ENCODE peak calls at places on chromosomes 13 and 19, in seven cellular contexts. Z, H, K, Y, X, W and S are unnamed samples.
A peak's percentile ranks its signal among the peaks of the same experiment; 100 is the strongest.

GRCh38 chr19:31214086-31214485 is 135.2 kb downstream of the TSHZ3 start:
- DNase-seq in Y (peak; percentile 100), W (peak; percentile 76), H (no peak), Z (no peak), X (peak; percentile 27), K (peak; percentile 80), S (peak; percentile 74)

GRCh38 chr13:45827318-45827717 is 24.2 kb downstream of the SIAH3 start:
- DNase-seq in Y (no peak), K (no peak), X (no peak), Z (no peak), H (no peak), W (no peak), S (no peak)

GRCh38 chr13:42832341-42833153 is 51.2 kb downstream of the FAM216B start:
- DNase-seq in X (no peak), Y (peak; percentile 94), Z (no peak), W (no peak), K (no peak), H (no peak), S (no peak)

GRCh38 chr19:4745986-4746385 is 22.3 kb upstream of the DPP9 start:
- DNase-seq in Z (no peak), K (no peak), W (no peak), Y (no peak), H (no peak), X (no peak), S (no peak)

GRCh38 chr19:29483641-29483920 is 42.2 kb upstream of the VSTM2B start:
- DNase-seq in X (no peak), Y (no peak), Z (no peak), K (no peak), H (no peak), W (peak; percentile 30), S (no peak)

GRCh38 chr13:31409678-31410356 is 210.0 kb downstream of the B3GLCT start:
- DNase-seq in H (no peak), K (no peak), W (no peak), Z (no peak), Y (no peak), X (no peak), S (no peak)

GRCh38 chr19:46821512-46822359 is 28.9 kb downstream of the AP2S1 start:
- DNase-seq in W (no peak), X (no peak), Y (no peak), K (no peak), H (peak; percentile 68), Z (no peak), S (no peak)

GRCh38 chr19:3945838-3946237 is 13.0 kb downstream of the NMRK2 start:
- DNase-seq in Y (peak; percentile 29), H (no peak), K (no peak), Z (no peak), X (no peak), W (no peak), S (no peak)

GRCh38 chr13:102294407-102295018 is 107.3 kb downstream of the FGF14 start:
- DNase-seq in H (no peak), Z (no peak), X (no peak), K (no peak), Y (no peak), W (no peak), S (no peak)

GRCh38 chr19:19597809-19598306 is 20.6 kb downstream of the PBX4 start:
- DNase-seq in W (no peak), K (no peak), Z (no peak), H (no peak), Y (no peak), X (no peak), S (no peak)

GRCh38 chr19:14412436-14413071 is 6.6 kb downstream of the DDX39A start:
- DNase-seq in K (no peak), Z (no peak), W (no peak), X (no peak), H (peak; percentile 84), Y (no peak), S (no peak)

GRCh38 chr13:83211301-83211700 is 671.0 kb downstream of the SLITRK1 start:
- DNase-seq in Z (no peak), K (no peak), W (no peak), X (no peak), Y (peak; percentile 70), H (no peak), S (no peak)

GRCh38 chr19:46634656-46635218 is 1.3 kb downstream of the GNG8 start:
- DNase-seq in H (peak; percentile 74), Z (no peak), W (no peak), X (no peak), K (no peak), Y (no peak), S (no peak)

GRCh38 chr13:105848494-105848893 is 687.0 kb downstream of the EFNB2 start:
- DNase-seq in Y (no peak), Z (no peak), H (no peak), K (no peak), X (no peak), W (no peak), S (no peak)

GRCh38 chr19:50912727-50913716 is 1.8 kb upstream of the KLK4 start:
- DNase-seq in K (no peak), H (no peak), Z (no peak), Y (no peak), W (no peak), X (no peak), S (no peak)

GRCh38 chr13:94058821-94059360 is 420.6 kb downstream of the DCT start:
- DNase-seq in K (no peak), W (no peak), Z (no peak), X (no peak), H (no peak), Y (no peak), S (no peak)

GRCh38 chr13:60220072-60220471 is 56.3 kb upstream of the DIAPH3 start:
- DNase-seq in W (no peak), K (no peak), X (no peak), Z (no peak), Y (no peak), H (no peak), S (no peak)

GRCh38 chr13:113875429-113875815 is 11.5 kb upstream of the GAS6 start:
- DNase-seq in K (no peak), Z (no peak), X (no peak), W (no peak), Y (no peak), H (no peak), S (no peak)

GRCh38 chr19:39568604-39569003 is 28.6 kb upstream of the EID2 start:
- DNase-seq in H (no peak), Z (no peak), W (no peak), K (peak; percentile 27), Y (no peak), X (no peak), S (no peak)

GRCh38 chr13:87274209-87274819 is 396.9 kb upstream of the SLITRK5 start:
- DNase-seq in H (no peak), Y (peak; percentile 47), Z (peak; percentile 0), W (no peak), K (no peak), X (no peak), S (no peak)

GRCh38 chr13:113886561-113887112 is 22.8 kb upstream of the GAS6 start:
- DNase-seq in X (no peak), W (no peak), Z (no peak), H (no peak), Y (no peak), K (no peak), S (no peak)

GRCh38 chr19:10952809-10953208 is 8.0 kb upstream of the SMARCA4 start:
- DNase-seq in H (no peak), W (no peak), X (no peak), K (no peak), Z (no peak), Y (no peak), S (no peak)
- TF ChIP-seq POLR2A in H (no peak), W (no peak), X (no peak), K (no peak), Z (no peak), Y (no peak), S (no peak)

DNA sequence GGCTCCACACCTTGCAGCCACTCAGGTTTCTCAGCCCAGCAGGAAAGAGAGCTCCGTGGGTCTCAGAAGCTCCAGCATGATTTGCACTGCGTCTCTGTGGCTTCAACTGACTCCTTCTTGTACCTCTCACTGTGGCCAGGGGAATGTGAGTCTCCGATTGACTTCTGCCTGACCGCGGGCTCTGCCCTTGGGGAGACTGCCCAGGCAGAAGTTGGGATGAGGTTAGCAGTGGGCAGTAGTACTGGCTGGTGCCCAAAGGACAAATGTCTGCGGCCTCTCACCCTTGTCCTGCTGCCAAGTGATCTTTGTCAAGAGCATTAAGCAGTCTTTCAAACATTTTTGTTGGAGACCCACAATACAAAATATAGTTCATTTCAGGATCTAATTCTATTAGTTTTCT is 34.4 kb upstream of the FXYD3 start:
- DNase-seq in H (no peak), K (no peak), Z (no peak), X (no peak), Y (no peak), W (no peak), S (no peak)
- TF ChIP-seq POLR2A in H (no peak), K (no peak), Z (no peak), X (no peak), Y (no peak), W (no peak), S (no peak)

GRCh38 chr19:49363265-49364082 is at the start of gene DKKL1:
- DNase-seq in W (peak; percentile 100), X (peak; percentile 100), K (peak; percentile 98), H (peak; percentile 97), Z (peak; percentile 75), Y (peak; percentile 99), S (peak; percentile 95)
- TF ChIP-seq POLR2A in W (peak; percentile 84), X (peak; percentile 72), K (peak; percentile 30), H (peak; percentile 67), Z (no peak), Y (peak; percentile 49), S (peak; percentile 55)

DNA sequence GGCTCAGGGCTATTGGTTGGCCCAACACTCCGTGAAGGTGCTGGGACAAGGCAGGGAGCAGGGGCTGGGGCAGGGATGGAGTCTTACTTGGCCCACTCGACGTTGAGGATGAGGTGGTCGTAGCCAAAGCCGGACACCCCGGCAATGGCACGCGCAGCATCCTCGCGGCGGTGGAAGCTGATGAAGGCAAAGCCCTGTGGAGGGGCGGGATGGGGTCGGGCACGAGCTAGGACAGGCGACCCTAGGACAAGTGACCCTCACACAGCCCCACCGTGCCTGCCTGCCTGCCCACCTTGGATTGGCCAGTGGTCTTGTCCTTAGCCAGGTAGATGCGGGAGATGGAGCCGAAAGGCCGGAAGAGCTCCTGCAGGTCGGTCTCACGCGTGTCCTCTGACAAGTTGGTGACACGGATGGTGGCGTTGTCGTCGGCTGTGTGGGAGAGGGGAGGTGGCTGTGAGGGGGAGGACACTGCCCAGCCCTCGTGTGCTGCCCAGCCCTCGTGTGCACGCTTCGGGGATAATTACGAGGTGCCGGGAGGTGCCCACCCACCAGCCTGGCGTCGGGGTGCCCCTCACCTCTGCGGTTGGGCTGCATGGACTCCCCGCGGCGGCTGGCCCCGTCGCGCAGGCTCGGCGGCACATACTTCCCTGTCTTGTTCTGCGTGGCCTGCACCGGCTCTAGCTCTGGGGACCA is 4.0 kb downstream of the P2RY11 start:
- DNase-seq in X (no peak), Z (no peak), Y (no peak), K (no peak), W (no peak), H (peak; percentile 82), S (no peak)
- TF ChIP-seq POLR2A in X (no peak), Z (peak; percentile 97), Y (no peak), K (no peak), W (no peak), H (no peak), S (no peak)

GRCh38 chr19:18281082-18282020 is at the start of gene JUND:
- DNase-seq in X (peak; percentile 92), W (peak; percentile 99), Z (peak; percentile 92), Y (peak; percentile 98), K (peak; percentile 62), H (peak; percentile 100), S (peak; percentile 95)
- TF ChIP-seq POLR2A in X (peak; percentile 99), W (peak; percentile 34), Z (peak; percentile 97), Y (peak; percentile 98), K (peak; percentile 92), H (peak; percentile 93), S (peak; percentile 99)

GRCh38 chr13:99352351-99353271 is 45.4 kb upstream of the GPR183 start:
- DNase-seq in W (no peak), Y (no peak), X (no peak), H (no peak), K (no peak), Z (no peak), S (no peak)
- TF ChIP-seq POLR2A in W (no peak), Y (no peak), X (no peak), H (no peak), K (no peak), Z (no peak), S (no peak)